ENCODE peak calls at places on chromosomes 7 and 10, in six cellular contexts. V, N, F, J, T and K are unnamed samples.

GRCh38 chr7:70785427-70785826 is 346.5 kb upstream of the GALNT17 start:
- DNase-seq in V (no peak), N (no peak), F (no peak), J (no peak), T (no peak), K (no peak)

GRCh38 chr10:5448333-5449048 is 36.1 kb downstream of the NET1 start:
- DNase-seq in V (no peak), N (no peak), F (no peak), J (no peak), T (no peak), K (no peak)

GRCh38 chr10:105875050-105875449 is 1234.0 kb downstream of the SORCS3 start:
- DNase-seq in V (no peak), N (no peak), F (no peak), J (no peak), T (peak; percentile 9), K (no peak)

GRCh38 chr7:78463039-78463438 is 664.5 kb downstream of the PHTF2 start:
- DNase-seq in V (no peak), N (no peak), F (no peak), J (no peak), T (no peak), K (no peak)

GRCh38 chr10:83144461-83144860 is 994.8 kb upstream of the GHITM start:
- DNase-seq in V (no peak), N (no peak), F (no peak), J (no peak), T (no peak), K (no peak)

GRCh38 chr10:8044331-8044907 is 10.1 kb upstream of the GATA3 start:
- DNase-seq in V (no peak), N (peak; percentile 66), F (no peak), J (no peak), T (no peak), K (no peak)

GRCh38 chr7:108324053-108325038 is 131.9 kb downstream of the NRCAM start:
- DNase-seq in V (no peak), N (no peak), F (no peak), J (no peak), T (no peak), K (no peak)

GRCh38 chr7:93051660-93052059 is 66.1 kb downstream of the SAMD9 start:
- DNase-seq in V (no peak), N (no peak), F (no peak), J (no peak), T (no peak), K (no peak)

GRCh38 chr7:17289074-17289665 is 9.3 kb upstream of the AHR start:
- DNase-seq in V (no peak), N (no peak), F (peak; percentile 62), J (no peak), T (no peak), K (no peak)

GRCh38 chr7:20197125-20197524 is 20.1 kb downstream of the MACC1 start:
- DNase-seq in V (no peak), N (no peak), F (no peak), J (no peak), T (no peak), K (no peak)

GRCh38 chr7:156151082-156151481 is 338.8 kb upstream of the SHH start:
- DNase-seq in V (no peak), N (peak; percentile 66), F (no peak), J (no peak), T (no peak), K (no peak)

GRCh38 chr7:4085937-4086691 is 596.0 kb upstream of the FOXK1 start:
- DNase-seq in V (no peak), N (no peak), F (no peak), J (no peak), T (no peak), K (no peak)

GRCh38 chr10:86368987-86369386 is 2.4 kb upstream of the GRID1 start:
- DNase-seq in V (no peak), N (peak; percentile 26), F (no peak), J (no peak), T (no peak), K (no peak)

GRCh38 chr10:61896854-61897661 is 4.4 kb upstream of the ARID5B start:
- DNase-seq in V (peak; percentile 57), N (peak; percentile 88), F (peak; percentile 66), J (peak; percentile 89), T (peak; percentile 91), K (peak; percentile 79)

GRCh38 chr7:111030358-111030735 is 60.6 kb upstream of the LRRN3 start:
- DNase-seq in V (no peak), N (no peak), F (peak; percentile 13), J (no peak), T (no peak), K (no peak)

GRCh38 chr7:36116347-36117200 is 36.5 kb upstream of the EEPD1 start:
- DNase-seq in V (no peak), N (no peak), F (peak; percentile 55), J (no peak), T (peak; percentile 89), K (no peak)

GRCh38 chr7:142556745-142557144 is 192.5 kb upstream of the PRSS1 start:
- DNase-seq in V (peak; percentile 63), N (peak; percentile 84), F (peak; percentile 99), J (peak; percentile 79), T (peak; percentile 97), K (no peak)

GRCh38 chr10:43120948-43121290 is 17.3 kb upstream of the CSGALNACT2 start:
- DNase-seq in V (no peak), N (no peak), F (peak; percentile 17), J (no peak), T (no peak), K (peak; percentile 59)

GRCh38 chr10:4623200-4623599 is 202.8 kb upstream of the AKR1E2 start:
- DNase-seq in V (no peak), N (no peak), F (no peak), J (no peak), T (no peak), K (no peak)

DNA sequence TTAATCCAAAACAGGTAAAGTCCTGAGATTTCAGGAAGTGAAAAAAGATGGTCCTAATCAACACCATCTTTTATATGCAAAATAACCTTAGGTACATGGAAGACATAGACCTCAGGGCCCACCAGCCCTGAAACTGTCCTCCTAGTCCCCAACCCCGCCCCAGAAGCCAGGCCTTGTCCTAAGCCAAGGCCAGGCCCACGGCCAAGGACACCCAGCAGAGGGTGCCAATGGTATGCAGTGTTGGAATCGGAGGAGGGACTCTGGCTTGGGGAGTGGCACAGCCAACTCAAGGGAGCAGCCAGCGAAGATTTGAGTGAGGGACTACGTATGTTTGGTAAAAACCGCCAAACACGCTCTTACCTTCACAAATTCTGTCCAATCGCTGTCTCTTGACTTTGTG is 96.7 kb downstream of the ZRANB1 start:
- DNase-seq in V (peak; percentile 74), N (peak; percentile 87), F (no peak), J (peak; percentile 38), T (peak; percentile 35), K (no peak)
- H3K27ac ChIP-seq in V (peak overlapping the region; percentile 45), N (no peak overlapping the region), F (no peak overlapping the region), J (peak overlapping the region; percentile 92), T (no peak overlapping the region), K (no peak overlapping the region)

GRCh38 chr7:28658392-28658791 is 246.1 kb downstream of the CREB5 start:
- DNase-seq in V (no peak), N (no peak), F (no peak), J (no peak), T (no peak), K (no peak)
- H3K9me3 ChIP-seq in V (no peaks in the 10 kb centered on the region), N (peaks cover 14% of the 10 kb centered on the region), F (no peaks in the 10 kb centered on the region), J (peaks cover 26% of the 10 kb centered on the region), T (peaks cover 10% of the 10 kb centered on the region), K (peaks cover 5% of the 10 kb centered on the region)

GRCh38 chr7:134836447-134836846 is 57.0 kb downstream of the CALD1 start:
- DNase-seq in V (no peak), N (no peak), F (peak; percentile 41), J (no peak), T (no peak), K (no peak)
- H3K4me3 ChIP-seq in V (no peak overlapping the region), N (no peak overlapping the region), F (no peak overlapping the region), J (no peak overlapping the region), T (no peak overlapping the region), K (no peak overlapping the region)

GRCh38 chr10:44292390-44293002 is 92.4 kb downstream of the CXCL12 start:
- DNase-seq in V (no peak), N (peak; percentile 71), F (no peak), J (no peak), T (no peak), K (no peak)

GRCh38 chr10:44293306-44293778 is 91.6 kb downstream of the CXCL12 start:
- DNase-seq in V (no peak), N (peak; percentile 59), F (no peak), J (no peak), T (no peak), K (no peak)

GRCh38 chr10:44295619-44296222 is 89.2 kb downstream of the CXCL12 start:
- DNase-seq in V (no peak), N (no peak), F (peak; percentile 87), J (no peak), T (no peak), K (no peak)

GRCh38 chr10:44293842-44294241 is 91.1 kb downstream of the CXCL12 start:
- DNase-seq in V (no peak), N (no peak), F (peak; percentile 85), J (no peak), T (no peak), K (no peak)

DNA sequence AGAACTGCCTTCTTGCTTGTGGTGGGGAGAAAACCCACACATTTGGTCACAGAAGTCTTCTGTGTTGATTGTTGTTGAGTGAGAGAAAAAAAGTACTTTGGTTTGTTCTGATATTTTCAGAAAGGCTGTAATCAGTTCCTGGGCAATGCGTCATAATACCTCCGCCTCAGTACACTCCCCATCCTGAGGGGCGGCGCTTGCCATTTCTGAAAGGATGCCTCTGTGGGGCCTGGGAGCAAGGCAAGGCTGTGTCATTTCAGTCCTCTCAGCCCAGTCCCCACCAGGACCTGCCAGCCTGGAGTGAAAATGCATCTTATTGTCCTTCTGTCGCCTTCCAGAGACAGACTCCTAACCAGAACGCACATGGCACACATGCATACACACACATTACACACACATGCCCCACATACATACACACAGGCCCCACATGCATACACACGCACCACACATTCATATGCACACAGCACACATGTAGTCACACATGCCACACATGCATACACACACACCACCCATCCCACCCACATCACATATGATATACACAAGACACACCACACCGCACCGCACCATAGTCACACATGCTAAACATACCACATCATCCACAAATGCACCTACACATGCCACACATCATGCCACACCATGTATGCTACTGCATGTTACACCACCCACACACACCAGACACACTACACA is 90.0 kb downstream of the CXCL12 start:
- DNase-seq in V (no peak), N (no peak), F (no peak), J (no peak), T (no peak), K (no peak)
- H3K27ac ChIP-seq in V (no peak overlapping the region), N (no peak overlapping the region), F (peak overlapping the region; percentile 92), J (no peak overlapping the region), T (no peak overlapping the region), K (no peak overlapping the region)

DNA sequence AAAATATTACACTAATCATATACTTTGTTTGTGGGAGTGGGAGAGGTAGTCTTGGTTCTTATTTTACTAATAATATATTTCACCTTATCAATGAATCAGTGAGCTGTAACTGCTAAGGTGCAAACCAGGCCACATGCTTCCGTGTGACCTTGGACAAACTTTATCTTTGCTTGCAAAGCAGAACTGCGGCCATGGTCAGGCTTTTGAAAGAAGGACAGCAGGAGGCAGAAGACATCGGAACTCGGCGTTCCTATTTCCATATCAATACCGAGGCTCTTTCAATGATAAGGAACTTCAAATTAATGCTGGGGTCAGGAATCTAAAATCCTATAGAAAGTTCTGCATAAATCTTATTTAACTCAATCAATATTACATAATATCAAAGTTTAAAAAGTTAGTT is 491.9 kb upstream of the PFKP start:
- DNase-seq in V (no peak), N (no peak), F (no peak), J (no peak), T (no peak), K (no peak)
- H3K9me3 ChIP-seq in V (no peaks in the 10 kb centered on the region), N (no peaks in the 10 kb centered on the region), F (no peaks in the 10 kb centered on the region), J (no peaks in the 10 kb centered on the region), T (no peaks in the 10 kb centered on the region), K (no peaks in the 10 kb centered on the region)